ENCODE peak calls at places on chromosomes 5 and 9, in four cellular contexts. F is kidney epithelial cell, O is progenitor cell of endocrine pancreas, Z is glutamatergic neuron. K is an unnamed sample.

GRCh38 chr5:56019306-56020272 is 24.8 kb upstream of the IL6ST start:
- DNase-seq in F (no peak), O (no peak), Z (no peak), K (no peak)

GRCh38 chr9:127166651-127167524 is 44.5 kb upstream of the ANGPTL2 start:
- DNase-seq in O (no peak), Z (no peak), F (peak; percentile 67), K (peak; percentile 72)

GRCh38 chr5:33273985-33274384 is 166.8 kb upstream of the TARS1 start:
- DNase-seq in Z (no peak), O (no peak), F (no peak), K (no peak)

GRCh38 chr9:36625006-36625600 is 52.4 kb downstream of the MELK start:
- DNase-seq in F (peak; percentile 42), O (no peak), Z (no peak), K (no peak)

GRCh38 chr9:4555251-4555650 is 65.0 kb downstream of the SLC1A1 start:
- DNase-seq in F (peak; percentile 26), O (no peak), Z (no peak), K (no peak)

GRCh38 chr9:85666086-85666485 is 75.7 kb downstream of the AGTPBP1 start:
- DNase-seq in Z (no peak), F (no peak), O (no peak), K (no peak)

GRCh38 chr9:129834489-129835127 is 467 bp downstream of the C9orf78 start:
- DNase-seq in O (no peak), F (no peak), Z (no peak), K (no peak)

GRCh38 chr5:56858777-56859442 is 43.6 kb downstream of the MAP3K1 start:
- DNase-seq in F (no peak), Z (no peak), O (no peak), K (no peak)

GRCh38 chr9:31394040-31394473 is 990.4 kb upstream of the ACO1 start:
- DNase-seq in O (no peak), Z (no peak), F (no peak), K (no peak)

GRCh38 chr5:37554938-37555337 is 175.8 kb downstream of the WDR70 start:
- DNase-seq in F (no peak), O (no peak), Z (no peak), K (no peak)

GRCh38 chr9:23556459-23556858 is 269.6 kb downstream of the ELAVL2 start:
- DNase-seq in F (no peak), Z (no peak), O (no peak), K (no peak)

GRCh38 chr5:180806351-180807011 is 3.9 kb upstream of the MGAT1 start:
- DNase-seq in O (no peak), Z (peak; percentile 62), F (no peak), K (no peak)

GRCh38 chr5:10046681-10047080 is 203.0 kb downstream of the ATPSCKMT start:
- DNase-seq in F (no peak), O (no peak), Z (no peak), K (peak; percentile 53)

GRCh38 chr5:115774684-115775083 is 41.8 kb downstream of the CDO1 start:
- DNase-seq in F (no peak), Z (peak; percentile 30), O (no peak), K (no peak)

GRCh38 chr9:25453876-25454275 is 224.4 kb downstream of the TUSC1 start:
- DNase-seq in O (no peak), Z (no peak), F (no peak), K (no peak)

GRCh38 chr5:140575309-140575708 is 10.7 kb downstream of the SLC35A4 start:
- DNase-seq in Z (no peak), F (no peak), O (no peak), K (no peak)

GRCh38 chr9:86547596-86547995 is 193.4 kb upstream of the TUT7 start:
- DNase-seq in O (no peak), F (no peak), Z (no peak), K (no peak)

GRCh38 chr9:107488400-107489143 is 997 bp downstream of the KLF4 start:
- DNase-seq in O (peak; percentile 23), Z (peak; percentile 53), F (no peak), K (peak; percentile 89)

GRCh38 chr5:138594305-138595058 is 19.3 kb upstream of the HSPA9 start:
- DNase-seq in Z (no peak), F (no peak), O (no peak), K (no peak)
- TF ChIP-seq CTCF in Z (peak; percentile 63), F (peak; percentile 51), O (peak; percentile 46), K (peak; percentile 36)

DNA sequence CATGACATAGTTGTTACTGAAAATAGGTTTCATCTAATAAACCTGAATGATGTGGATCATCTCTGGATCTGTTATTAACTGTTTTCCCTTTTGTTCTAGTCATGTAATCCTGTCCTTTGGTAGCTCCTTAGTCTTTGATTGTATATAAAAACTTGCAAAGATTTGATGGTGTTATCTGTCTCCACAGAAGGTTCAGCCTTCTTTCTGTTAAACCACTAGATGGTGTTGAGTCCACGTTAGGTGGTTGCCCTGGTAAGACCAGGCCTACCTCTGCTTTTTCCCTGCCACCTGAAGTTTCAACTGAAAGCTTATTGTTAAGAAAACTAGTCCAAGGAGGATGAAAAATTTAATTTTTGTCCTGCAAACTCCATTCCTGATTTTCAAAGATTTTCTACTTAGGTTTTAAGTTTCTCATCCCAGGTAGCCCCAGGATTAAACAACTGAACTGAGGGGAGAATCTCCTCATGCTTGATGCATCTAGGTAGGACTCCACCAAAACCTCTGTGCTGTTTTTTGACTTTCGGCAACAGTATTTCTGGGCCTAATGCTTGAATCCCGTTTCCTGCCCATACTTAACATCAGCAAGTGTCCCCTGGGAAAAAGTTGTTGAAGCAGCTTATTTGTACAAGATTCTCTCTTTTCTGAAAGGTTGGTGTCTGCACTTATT is 68.5 kb downstream of the RICTOR start:
- DNase-seq in Z (no peak), O (no peak), F (no peak), K (no peak)
- TF ChIP-seq CTCF in Z (no peak), O (peak; percentile 29), F (peak; percentile 7), K (peak; percentile 22)

GRCh38 chr9:121107041-121107440 is 32.3 kb downstream of the CNTRL start:
- DNase-seq in F (no peak), O (no peak), Z (no peak), K (no peak)
- TF ChIP-seq CTCF in F (no peak), O (peak; percentile 23), Z (no peak), K (no peak)

GRCh38 chr5:4144608-4145007 is 549.0 kb downstream of the IRX1 start:
- DNase-seq in F (no peak), O (no peak), Z (no peak), K (no peak)

GRCh38 chr5:4142842-4143241 is 547.2 kb downstream of the IRX1 start:
- DNase-seq in Z (no peak), F (no peak), O (no peak), K (no peak)
- TF ChIP-seq CTCF in Z (no peak), F (no peak), O (peak; percentile 9), K (no peak)

K was measured in osteocyte.